ENCODE peak calls at places on chromosome 10, in six cellular contexts. R, Q, Z, V, T and Y are unnamed samples.

GRCh38 chr10:22557321-22557720 is 157.1 kb downstream of the PIP4K2A start:
- DNase-seq in R (no peak), Q (no peak), Z (no peak), V (no peak), T (no peak), Y (no peak)

GRCh38 chr10:68992721-68993440 is 4.3 kb downstream of the KIFBP start:
- DNase-seq in R (no peak), Q (peak; percentile 32), Z (no peak), V (no peak), T (peak; percentile 95), Y (no peak)

GRCh38 chr10:34776090-34776690 is 38.9 kb downstream of the PARD3 start:
- DNase-seq in R (no peak), Q (no peak), Z (no peak), V (no peak), T (no peak), Y (no peak)

GRCh38 chr10:93073539-93074136 is at the start of gene CYP26A1:
- DNase-seq in R (no peak), Q (no peak), Z (no peak), V (peak; percentile 46), T (no peak), Y (no peak)

GRCh38 chr10:104322416-104322782 is 15.9 kb downstream of the ITPRIP start:
- DNase-seq in R (peak; percentile 8), Q (no peak), Z (no peak), V (no peak), T (no peak), Y (no peak)

GRCh38 chr10:79472951-79473350 is 27.5 kb upstream of the ZCCHC24 start:
- DNase-seq in R (no peak), Q (no peak), Z (no peak), V (no peak), T (no peak), Y (no peak)

GRCh38 chr10:67141300-67141699 is 215.5 kb downstream of the LRRTM3 start:
- DNase-seq in R (no peak), Q (no peak), Z (no peak), V (no peak), T (no peak), Y (no peak)

GRCh38 chr10:125373546-125373945 is 213.2 kb upstream of the CTBP2 start:
- DNase-seq in R (no peak), Q (no peak), Z (no peak), V (no peak), T (no peak), Y (no peak)

GRCh38 chr10:120458432-120458831 is 1.4 kb downstream of the PLPP4 start:
- DNase-seq in R (no peak), Q (no peak), Z (no peak), V (no peak), T (no peak), Y (no peak)

GRCh38 chr10:110495731-110496552 is 1.8 kb upstream of the DUSP5 start:
- DNase-seq in R (peak; percentile 19), Q (no peak), Z (no peak), V (peak; percentile 38), T (peak; percentile 91), Y (no peak)

GRCh38 chr10:88707429-88708110 is 1.5 kb downstream of the LIPK start:
- DNase-seq in R (no peak), Q (no peak), Z (no peak), V (no peak), T (peak; percentile 89), Y (no peak)

GRCh38 chr10:46018453-46019169 is 11.8 kb downstream of the NCOA4 start:
- DNase-seq in R (no peak), Q (no peak), Z (no peak), V (no peak), T (peak; percentile 69), Y (no peak)

GRCh38 chr10:24513155-24513554 is 210.5 kb downstream of the ARHGAP21 start:
- DNase-seq in R (no peak), Q (no peak), Z (no peak), V (no peak), T (peak; percentile 27), Y (no peak)
- TF ChIP-seq CTCF in R (no peak), Q (no peak), Z (peak; percentile 53), V (peak; percentile 26), T (peak; percentile 65), Y (peak; percentile 40)

DNA sequence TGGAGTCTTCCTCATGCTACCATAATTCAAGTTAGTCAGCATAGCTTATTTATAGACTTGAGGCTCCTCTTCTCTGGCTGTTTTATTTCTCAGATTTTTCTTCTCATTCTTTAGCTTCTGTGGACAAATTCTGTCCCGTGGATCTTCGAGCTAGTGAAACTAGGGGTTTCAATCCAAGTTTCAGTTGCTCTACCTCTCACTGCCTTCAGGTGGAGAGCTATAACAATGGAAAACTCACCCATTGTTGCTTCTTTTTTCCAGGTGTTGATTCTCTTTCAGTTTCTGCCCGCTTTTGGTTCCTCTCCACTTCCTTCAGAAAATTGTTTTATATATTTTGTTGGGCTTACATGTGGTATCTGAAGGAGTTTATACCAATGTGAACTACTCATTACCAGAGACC is 266.0 kb downstream of the TCF7L2 start:
- DNase-seq in R (no peak), Q (no peak), Z (no peak), V (no peak), T (no peak), Y (no peak)
- TF ChIP-seq CTCF in R (no peak), Q (no peak), Z (peak; percentile 39), V (no peak), T (no peak), Y (peak; percentile 19)

DNA sequence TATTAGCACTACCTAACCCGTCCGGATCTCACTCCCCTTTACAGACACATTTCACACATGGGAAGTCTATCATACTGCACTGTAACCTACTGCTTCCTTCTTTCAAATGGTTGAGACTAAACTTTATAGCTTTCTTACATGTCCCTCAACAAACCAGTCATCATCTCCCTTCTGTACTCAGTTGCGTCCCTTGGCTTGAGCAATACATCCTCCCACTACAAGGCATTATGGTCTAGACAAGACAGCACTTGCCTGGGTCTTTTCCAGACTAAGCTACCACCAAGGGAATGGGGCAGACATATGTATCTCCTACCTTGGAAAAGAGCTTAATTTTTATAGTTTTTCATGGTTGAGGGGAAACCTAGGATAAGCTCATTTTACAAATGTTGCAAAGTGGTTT is 575.2 kb downstream of the KCNMA1 start:
- DNase-seq in R (no peak), Q (no peak), Z (no peak), V (no peak), T (no peak), Y (no peak)
- TF ChIP-seq CTCF in R (no peak), Q (no peak), Z (no peak), V (no peak), T (no peak), Y (no peak)

GRCh38 chr10:130380056-130380455 is 243.9 kb downstream of the GLRX3 start:
- DNase-seq in R (no peak), Q (no peak), Z (no peak), V (no peak), T (no peak), Y (no peak)

GRCh38 chr10:130377986-130378545 is 241.9 kb downstream of the GLRX3 start:
- DNase-seq in R (no peak), Q (no peak), Z (no peak), V (peak; percentile 26), T (no peak), Y (no peak)

GRCh38 chr10:130382031-130382430 is 245.8 kb downstream of the GLRX3 start:
- DNase-seq in R (no peak), Q (no peak), Z (no peak), V (no peak), T (no peak), Y (no peak)

GRCh38 chr10:130372866-130373265 is 236.7 kb downstream of the GLRX3 start:
- DNase-seq in R (no peak), Q (no peak), Z (no peak), V (no peak), T (no peak), Y (no peak)

GRCh38 chr10:130378556-130379400 is 242.6 kb downstream of the GLRX3 start:
- DNase-seq in R (no peak), Q (no peak), Z (no peak), V (no peak), T (no peak), Y (no peak)
- TF ChIP-seq CTCF in R (no peak), Q (no peak), Z (peak; percentile 38), V (peak; percentile 21), T (no peak), Y (no peak)

DNA sequence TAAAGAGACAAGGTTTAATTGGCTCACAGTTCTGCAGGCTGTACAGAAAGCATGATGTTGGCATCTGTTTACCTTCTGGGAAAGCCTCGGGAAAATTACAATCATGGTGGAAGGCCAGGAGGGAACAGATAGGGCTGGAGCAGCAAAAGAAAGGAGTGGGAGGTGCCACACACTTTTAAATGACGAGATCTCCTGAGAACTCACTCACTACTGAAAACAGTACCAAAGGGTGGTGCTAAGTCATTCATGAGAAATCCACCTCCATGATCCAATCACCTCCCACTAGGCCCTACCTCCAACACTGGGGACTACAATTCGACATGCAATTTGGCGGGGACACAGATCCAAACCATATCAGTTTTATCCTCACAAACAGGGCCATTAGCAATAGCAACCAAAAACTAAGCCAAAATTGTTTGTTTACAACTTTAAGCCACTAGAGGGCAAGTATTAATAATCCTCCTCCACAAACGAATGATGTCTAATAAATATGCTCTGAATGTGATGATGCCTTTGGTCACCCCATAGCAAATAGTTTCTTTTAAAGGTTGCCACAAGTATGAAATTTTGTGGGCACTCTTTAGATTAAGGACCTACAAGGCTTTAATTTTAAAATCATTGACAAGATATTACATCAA is 129.2 kb upstream of the NRBF2 start:
- DNase-seq in R (no peak), Q (no peak), Z (no peak), V (no peak), T (no peak), Y (no peak)
- TF ChIP-seq CTCF in R (peak; percentile 9), Q (peak; percentile 16), Z (peak; percentile 61), V (no peak), T (peak; percentile 25), Y (peak; percentile 24)